ENCODE peak calls at places on chromosomes 16 and 17, in five cellular contexts. S is left ventricle myocardium inferior, G is T-helper 1 cell, Z is stomach, T is ACHN. P is an unnamed sample.

GRCh38 chr17:36532435-36532975 is 2.2 kb downstream of the MYO19 start:
- DNase-seq in G (no peak), T (no peak), S (no peak), Z (no peak), P (no peak)

GRCh38 chr17:39178516-39178915 is 12.6 kb upstream of the ARL5C start:
- DNase-seq in G (no peak), T (no peak), Z (no peak), S (no peak), P (no peak)

GRCh38 chr17:4953461-4953961 is 2.6 kb downstream of the ENO3 start:
- DNase-seq in Z (no peak), T (peak; percentile 96), S (no peak), G (no peak), P (no peak)

GRCh38 chr17:339193-340061 is 13.2 kb downstream of the RPH3AL start:
- DNase-seq in T (no peak), G (no peak), Z (peak; percentile 59), S (no peak), P (no peak)

GRCh38 chr17:10205549-10206185 is 7.3 kb upstream of the GAS7 start:
- DNase-seq in Z (no peak), G (no peak), S (no peak), T (no peak), P (no peak)

GRCh38 chr17:40963838-40964237 is 2.9 kb downstream of the KRT39 start:
- DNase-seq in T (peak; percentile 50), G (no peak), Z (no peak), S (no peak), P (no peak)

GRCh38 chr17:199195-199604 is 17.8 kb upstream of the DOC2B start:
- DNase-seq in Z (no peak), T (no peak), S (no peak), G (no peak), P (peak; percentile 38)

GRCh38 chr17:65195716-65196115 is 58.5 kb downstream of the RGS9 start:
- DNase-seq in T (no peak), S (no peak), Z (no peak), G (no peak), P (no peak)

GRCh38 chr17:8470447-8471047 is 34.9 kb downstream of the NDEL1 start:
- DNase-seq in T (peak; percentile 60), G (no peak), Z (no peak), S (peak; percentile 58), P (peak; percentile 78)

GRCh38 chr17:45233423-45233924 is 11.8 kb downstream of the FMNL1 start:
- DNase-seq in T (no peak), G (no peak), S (no peak), Z (no peak), P (no peak)

GRCh38 chr17:64413505-64413904 is 22.8 kb upstream of the PECAM1 start:
- DNase-seq in Z (no peak), T (no peak), S (no peak), G (no peak), P (no peak)

GRCh38 chr17:38761612-38762011 is 9.1 kb downstream of the PSMB3 start:
- DNase-seq in Z (no peak), S (no peak), G (no peak), T (peak; percentile 65), P (no peak)

GRCh38 chr17:50806141-50806643 is 29.2 kb upstream of the WFIKKN2 start:
- DNase-seq in Z (peak; percentile 44), T (no peak), S (no peak), G (no peak), P (no peak)

GRCh38 chr17:4827399-4827798 is 5.7 kb upstream of the MINK1 start:
- DNase-seq in S (no peak), Z (no peak), T (no peak), G (no peak), P (no peak)

GRCh38 chr17:79009397-79010303 is at the start of gene CANT1:
- DNase-seq in S (peak; percentile 88), Z (peak; percentile 85), T (peak; percentile 88), G (peak; percentile 74), P (peak; percentile 92)

GRCh38 chr17:41657164-41657754 is 31.4 kb upstream of the EIF1 start:
- DNase-seq in S (no peak), T (no peak), Z (no peak), G (no peak), P (peak; percentile 19)

GRCh38 chr17:73455050-73455687 is 143.4 kb upstream of the CDC42EP4 start:
- DNase-seq in Z (peak; percentile 46), T (no peak), G (no peak), S (no peak), P (no peak)

GRCh38 chr17:79777166-79777843 is 643 bp upstream of the CBX2 start:
- DNase-seq in Z (peak; percentile 29), T (peak; percentile 79), S (peak; percentile 68), G (no peak), P (peak; percentile 76)

GRCh38 chr17:58643147-58643546 is 48.7 kb downstream of the TEX14 start:
- DNase-seq in S (no peak), G (no peak), Z (no peak), T (peak; percentile 84), P (no peak)

GRCh38 chr17:49513044-49513395 is 17.9 kb downstream of the NGFR start:
- DNase-seq in G (no peak), T (no peak), Z (no peak), S (no peak), P (no peak)

GRCh38 chr16:84785843-84786538 is 33.8 kb upstream of the CRISPLD2 start:
- DNase-seq in Z (peak; percentile 91), G (no peak), T (no peak), S (peak; percentile 44), P (peak; percentile 64)

GRCh38 chr16:50067290-50067853 is 1.6 kb downstream of the HEATR3 start:
- DNase-seq in G (no peak), S (no peak), T (peak; percentile 68), Z (no peak), P (no peak)

GRCh38 chr16:1471569-1472194 is 3.1 kb downstream of the CLCN7 start:
- DNase-seq in T (no peak), Z (no peak), G (no peak), S (no peak), P (no peak)

P was measured in Right ventricle myocardium superior.